ENCODE peak calls at places on chromosomes 5 and 9, in eight cellular contexts. X is heart right ventricle, J is type B pancreatic cell, V is IMR-90, Q is A549, T is GM06990, B is AG10803, P is pancreas. A is an unnamed sample.

GRCh38 chr9:123928471-123929176 is 1.3 kb downstream of the DENND1A start:
- DNase-seq in T (peak), B (peak), J (no peak), V (peak), Q (no peak), P (no peak), X (peak), A (peak)

GRCh38 chr5:95390812-95391492 is at the start of gene FAM81B:
- DNase-seq in Q (no peak), V (peak), B (no peak), J (no peak), X (peak), P (no peak), T (no peak), A (no peak)

GRCh38 chr9:137049544-137050449 is 3.8 kb upstream of the NPDC1 start:
- DNase-seq in P (peak), Q (peak), T (no peak), V (peak), B (peak), X (peak), J (no peak), A (peak)

GRCh38 chr5:126579716-126580115 is 15.3 kb downstream of the ALDH7A1 start:
- DNase-seq in V (no peak), B (no peak), P (no peak), J (peak), T (no peak), Q (no peak), X (no peak), A (no peak)

GRCh38 chr5:158947831-158948230 is 151.9 kb downstream of the EBF1 start:
- DNase-seq in V (peak), Q (no peak), P (no peak), X (no peak), J (no peak), B (peak), T (no peak), A (no peak)

GRCh38 chr5:77920350-77921046 is 144.4 kb upstream of the TBCA start:
- DNase-seq in J (no peak), Q (no peak), V (no peak), X (no peak), P (no peak), B (no peak), T (no peak), A (no peak)

GRCh38 chr9:10704720-10705119 is 91.9 kb upstream of the PTPRD start:
- DNase-seq in J (no peak), V (no peak), X (no peak), Q (no peak), P (no peak), T (no peak), B (no peak), A (peak)

GRCh38 chr5:160959804-160960203 is 107.8 kb upstream of the ATP10B start:
- DNase-seq in J (no peak), B (no peak), T (no peak), X (no peak), Q (no peak), V (no peak), P (peak), A (peak)

GRCh38 chr9:31347082-31347617 is 1037.3 kb upstream of the ACO1 start:
- DNase-seq in T (no peak), B (no peak), J (no peak), V (no peak), X (no peak), Q (no peak), P (no peak), A (peak)

GRCh38 chr9:137311971-137312851 is 10.1 kb upstream of the NRARP start:
- DNase-seq in B (no peak), J (no peak), V (no peak), P (peak), X (no peak), T (no peak), Q (peak), A (peak)

GRCh38 chr9:113319054-113319453 is 15.9 kb upstream of the RNF183 start:
- DNase-seq in V (no peak), X (no peak), P (no peak), J (no peak), Q (no peak), T (no peak), B (no peak), A (no peak)

GRCh38 chr5:119411291-119411934 is 40.9 kb upstream of the HSD17B4 start:
- DNase-seq in T (no peak), Q (no peak), V (peak), J (no peak), B (peak), P (no peak), X (no peak), A (peak)

GRCh38 chr9:15079989-15080388 is 169.8 kb upstream of the FREM1 start:
- DNase-seq in Q (no peak), V (no peak), J (no peak), P (no peak), T (no peak), X (no peak), B (no peak), A (no peak)

GRCh38 chr5:173772407-173773059 is 115.6 kb upstream of the CPEB4 start:
- DNase-seq in P (no peak), T (no peak), X (no peak), Q (no peak), J (no peak), B (no peak), V (peak), A (no peak)

GRCh38 chr5:127988149-127988755 is 95.3 kb upstream of the SLC12A2 start:
- DNase-seq in T (no peak), P (no peak), V (peak), Q (peak), B (peak), X (no peak), J (no peak), A (peak)

GRCh38 chr9:20271107-20271506 is 351.2 kb downstream of the MLLT3 start:
- DNase-seq in Q (no peak), T (no peak), V (no peak), P (no peak), B (peak), X (no peak), J (no peak), A (no peak)

GRCh38 chr5:115375922-115376321 is 79.5 kb upstream of the CCDC112 start:
- DNase-seq in Q (no peak), P (no peak), B (peak), T (no peak), X (peak), V (peak), J (no peak), A (no peak)

GRCh38 chr5:124546643-124547042 is 199.8 kb downstream of the ZNF608 start:
- DNase-seq in J (no peak), B (no peak), T (no peak), P (no peak), Q (peak), V (peak), X (no peak), A (peak)

GRCh38 chr9:100217536-100217935 is 118.5 kb downstream of the INVS start:
- DNase-seq in T (no peak), X (no peak), Q (no peak), P (no peak), J (no peak), V (no peak), B (peak), A (no peak)

GRCh38 chr5:67244345-67244793 is 47.8 kb upstream of the CD180 start:
- DNase-seq in V (no peak), B (no peak), P (no peak), Q (no peak), T (no peak), X (peak), J (no peak), A (peak)

GRCh38 chr5:2688586-2688985 is 62.9 kb downstream of the IRX2 start:
- DNase-seq in J (no peak), T (no peak), X (no peak), P (no peak), Q (no peak), V (no peak), B (no peak), A (no peak)

GRCh38 chr5:139565411-139566305 is 4.5 kb downstream of the UBE2D2 start:
- DNase-seq in X (no peak), T (peak), V (peak), J (no peak), Q (no peak), B (peak), P (peak), A (no peak)

GRCh38 chr9:134644715-134645606 is 3.4 kb downstream of the COL5A1 start:
- DNase-seq in B (peak), P (no peak), J (no peak), Q (peak), X (peak), V (peak), T (no peak), A (peak)

GRCh38 chr5:159752622-159753275 is 163.5 kb upstream of the ADRA1B start:
- DNase-seq in X (no peak), J (no peak), Q (no peak), B (no peak), V (no peak), P (no peak), T (no peak), A (no peak)

GRCh38 chr5:109080481-109080880 is 329.3 kb downstream of the PJA2 start:
- DNase-seq in J (no peak), P (no peak), V (no peak), B (no peak), T (no peak), X (no peak), Q (no peak), A (no peak)

GRCh38 chr9:15510789-15511575 is at the start of gene PSIP1:
- DNase-seq in J (peak), B (peak), T (peak), P (peak), V (peak), X (peak), Q (peak), A (peak)

GRCh38 chr5:119275146-119275872 is 80.5 kb upstream of the TNFAIP8 start:
- DNase-seq in T (peak), X (no peak), Q (peak), J (no peak), P (no peak), B (no peak), V (peak), A (peak)

GRCh38 chr9:137786511-137786920 is 91.1 kb upstream of the CACNA1B start:
- DNase-seq in P (no peak), B (peak), Q (no peak), V (peak), T (no peak), J (no peak), X (no peak), A (no peak)

GRCh38 chr9:6243746-6244145 is 28.1 kb downstream of the IL33 start:
- DNase-seq in V (peak), P (no peak), T (no peak), Q (no peak), X (no peak), J (no peak), B (no peak), A (peak)

GRCh38 chr5:5293029-5293428 is 129.4 kb upstream of the ICE1 start:
- DNase-seq in T (no peak), V (no peak), Q (peak), P (no peak), J (no peak), X (no peak), B (no peak), A (no peak)
- TF ChIP-seq CTCF in T (no peak), V (no peak), Q (no peak), P (no peak), J (no peak), X (no peak), B (no peak), A (no peak)

DNA sequence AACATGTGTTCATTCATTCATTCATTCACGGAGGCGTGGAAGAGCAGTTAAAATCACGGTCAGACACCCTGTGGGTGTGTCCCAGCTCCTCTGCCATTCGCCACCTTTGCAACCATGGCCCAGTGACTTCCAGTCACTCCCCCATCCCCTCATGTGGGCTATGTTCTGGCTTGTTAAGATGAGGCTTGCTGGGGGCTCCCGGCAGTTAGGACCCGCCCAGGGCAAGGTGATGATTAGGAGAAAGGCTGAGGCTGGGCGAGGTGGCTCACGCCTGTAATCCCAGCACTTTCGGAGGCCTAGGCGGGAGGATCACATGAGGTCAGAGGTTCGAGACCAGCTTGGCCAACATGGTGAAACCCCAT is 24.9 kb upstream of the PTGES start:
- DNase-seq in Q (no peak), V (no peak), P (no peak), T (no peak), X (no peak), J (no peak), B (no peak), A (peak)
- TF ChIP-seq CTCF in Q (no peak), V (no peak), P (no peak), T (no peak), X (no peak), J (no peak), B (no peak), A (no peak)

GRCh38 chr9:36598281-36598680 is 25.6 kb downstream of the MELK start:
- DNase-seq in V (peak), B (peak), T (no peak), P (no peak), Q (no peak), X (no peak), J (no peak), A (no peak)

GRCh38 chr9:36592801-36593583 is 20.3 kb downstream of the MELK start:
- DNase-seq in T (no peak), J (no peak), Q (no peak), V (peak), X (no peak), B (no peak), P (no peak), A (no peak)

GRCh38 chr9:36603006-36603405 is 30.3 kb downstream of the MELK start:
- DNase-seq in V (peak), Q (no peak), T (no peak), P (no peak), X (no peak), B (peak), J (no peak), A (no peak)

GRCh38 chr9:36594228-36594627 is 21.5 kb downstream of the MELK start:
- DNase-seq in P (no peak), X (no peak), T (no peak), V (no peak), B (no peak), Q (no peak), J (no peak), A (no peak)

DNA sequence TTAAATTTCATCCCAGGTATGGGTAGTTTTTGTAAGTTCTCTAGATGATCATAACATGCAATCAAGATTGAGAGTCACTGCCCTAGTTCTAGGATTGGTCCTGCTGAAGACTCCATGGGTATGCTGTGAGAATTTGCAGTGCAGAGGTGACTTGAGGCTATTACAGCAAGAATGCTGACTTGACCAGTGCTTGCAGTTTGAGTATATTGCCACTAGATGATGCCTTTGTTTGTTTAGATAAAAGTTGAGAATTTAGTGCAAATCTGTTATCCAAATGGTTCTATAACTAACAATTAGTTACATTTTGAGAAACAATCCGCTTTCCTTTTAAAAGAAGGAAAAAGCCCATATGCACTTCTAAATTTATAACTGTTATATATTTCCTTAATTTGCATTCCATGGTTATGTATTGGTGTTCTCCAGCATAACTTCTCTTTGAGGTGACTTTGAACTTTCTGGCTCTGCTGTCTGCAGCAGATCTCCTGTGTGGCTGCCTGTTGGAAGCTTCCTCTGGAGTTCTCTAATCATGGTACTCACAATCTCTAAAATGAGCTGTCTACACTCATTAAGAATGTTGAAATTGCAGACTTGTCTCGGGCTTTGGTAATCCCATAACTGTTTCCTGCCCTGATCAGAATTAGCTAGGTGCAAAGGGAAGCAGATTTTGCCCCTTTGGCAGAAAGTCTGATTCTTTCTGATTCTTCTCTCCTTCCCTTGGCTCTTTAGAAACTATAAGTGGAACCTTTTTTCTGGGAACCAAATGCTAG is 24.9 kb downstream of the MELK start:
- DNase-seq in V (peak), T (no peak), J (no peak), B (peak), Q (peak), P (no peak), X (no peak), A (peak)
- TF ChIP-seq CTCF in V (peak), T (peak), J (peak), B (peak), Q (peak), P (peak), X (peak), A (peak)

DNA sequence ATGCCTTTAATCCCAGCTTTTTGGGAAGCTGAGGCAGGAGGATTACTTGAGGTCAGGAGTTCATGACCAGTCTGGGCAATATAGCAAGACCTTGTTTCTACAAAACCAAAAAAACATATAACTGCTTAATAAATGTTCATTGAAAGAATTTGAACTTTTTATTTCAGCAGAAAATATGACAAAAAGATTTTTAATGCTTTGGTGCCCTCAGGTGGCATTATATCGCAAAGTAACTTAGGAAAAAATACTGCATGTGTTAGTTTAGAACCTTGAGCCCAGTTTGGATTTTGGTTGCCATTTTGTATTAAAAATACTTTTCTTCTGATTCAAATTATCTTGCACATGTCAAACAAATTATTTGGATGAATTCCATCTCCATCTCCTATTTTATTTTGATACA is 103.2 kb downstream of the GPBP1 start:
- DNase-seq in V (peak), B (peak), J (no peak), Q (peak), P (no peak), T (no peak), X (no peak), A (peak)
- TF ChIP-seq CTCF in V (peak), B (peak), J (peak), Q (peak), P (no peak), T (no peak), X (peak), A (peak)

GRCh38 chr5:145704724-145705123 is 130.4 kb downstream of the PRELID2 start:
- DNase-seq in X (no peak), J (no peak), V (no peak), P (no peak), B (no peak), T (no peak), Q (no peak), A (no peak)

GRCh38 chr5:145697251-145698016 is 137.7 kb downstream of the PRELID2 start:
- DNase-seq in Q (peak), P (no peak), X (no peak), T (peak), V (peak), J (no peak), B (peak), A (peak)

GRCh38 chr5:145699846-145700245 is 135.3 kb downstream of the PRELID2 start:
- DNase-seq in X (no peak), B (no peak), T (no peak), V (no peak), P (no peak), Q (no peak), J (no peak), A (no peak)

GRCh38 chr5:145701404-145701803 is 133.7 kb downstream of the PRELID2 start:
- DNase-seq in Q (peak), J (no peak), X (no peak), V (no peak), T (no peak), B (no peak), P (no peak), A (no peak)
- TF ChIP-seq CTCF in Q (no peak), J (no peak), X (peak), V (no peak), T (no peak), B (no peak), P (no peak), A (peak)

DNA sequence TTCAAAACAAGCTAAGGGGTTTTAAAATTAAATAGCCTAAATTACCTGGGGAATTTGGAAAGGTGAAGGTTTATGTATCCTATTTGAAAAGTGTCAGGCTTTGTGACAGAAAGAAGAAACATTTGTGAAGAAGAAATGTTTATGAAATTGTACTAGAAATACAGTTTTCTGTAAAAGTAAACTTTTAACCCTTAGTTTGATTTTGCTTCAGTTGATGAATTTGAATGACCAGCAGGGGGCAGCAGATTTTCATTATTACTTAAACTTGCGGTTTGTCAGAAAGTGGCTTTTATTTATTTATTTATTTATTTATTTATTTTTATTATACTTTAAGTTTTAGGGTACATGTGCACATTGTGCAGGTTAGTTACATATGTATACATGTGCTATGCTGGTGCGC is 58.1 kb downstream of the NNT start:
- DNase-seq in J (no peak), B (peak), P (no peak), V (peak), X (peak), Q (peak), T (no peak), A (peak)
- TF ChIP-seq CTCF in J (peak), B (peak), P (peak), V (peak), X (peak), Q (peak), T (peak), A (peak)

GRCh38 chr5:149954798-149955197 is 5.8 kb upstream of the SLC26A2 start:
- DNase-seq in T (no peak), Q (no peak), P (no peak), V (no peak), B (no peak), X (no peak), J (no peak), A (no peak)

GRCh38 chr5:149956685-149957084 is 3.9 kb upstream of the SLC26A2 start:
- DNase-seq in J (no peak), B (no peak), V (no peak), X (no peak), P (no peak), T (no peak), Q (no peak), A (no peak)

GRCh38 chr5:149948988-149949387 is 4.4 kb upstream of the PDE6A start:
- DNase-seq in T (no peak), X (no peak), P (no peak), V (no peak), B (no peak), J (no peak), Q (no peak), A (peak)

GRCh38 chr5:149946118-149946517 is 1.5 kb upstream of the PDE6A start:
- DNase-seq in V (no peak), P (no peak), X (no peak), B (no peak), Q (no peak), J (no peak), T (no peak), A (no peak)

DNA sequence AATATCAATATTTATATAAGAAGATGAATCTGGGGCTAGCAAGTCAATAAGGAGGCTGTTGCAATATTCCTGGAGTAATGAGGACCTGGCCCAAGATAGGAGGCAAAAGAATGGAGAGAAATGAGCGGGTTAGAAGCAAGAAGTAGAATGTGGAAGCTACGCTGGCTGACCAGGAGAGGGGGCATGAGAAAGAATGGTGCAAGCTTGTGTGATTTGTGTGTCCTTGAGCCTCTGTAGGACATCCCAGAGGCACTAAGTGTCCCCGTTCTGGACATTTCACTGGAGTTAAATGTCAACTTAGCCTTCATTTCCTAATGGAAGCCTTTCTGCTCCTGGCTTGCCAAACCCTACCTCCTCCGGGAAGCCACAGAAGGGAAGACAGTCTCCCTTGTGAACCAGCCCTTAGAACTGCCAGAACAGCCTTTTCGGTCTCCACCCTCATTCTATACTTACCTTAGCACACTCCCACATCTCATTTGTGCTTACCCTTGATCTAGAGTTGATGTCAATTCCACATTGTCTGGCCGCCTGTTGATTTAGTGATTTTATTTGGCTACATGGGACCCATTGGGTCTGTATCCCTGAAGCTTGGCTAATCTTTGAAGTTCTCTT is 6.7 kb upstream of the PDE6A start:
- DNase-seq in Q (peak), T (no peak), B (no peak), J (no peak), V (no peak), X (no peak), P (no peak), A (no peak)
- TF ChIP-seq CTCF in Q (no peak), T (peak), B (peak), J (no peak), V (no peak), X (no peak), P (no peak), A (no peak)